ENCODE peak calls at places on chromosome 20, in nine cellular contexts. K is PC-3, L is GM23338, N is A549, R is HCT116, Z is fibroblast of lung, Y is SK-N-SH, O is GM12878, P is HepG2. F is an unnamed sample.

GRCh38 chr20:4158466-4159050 is 143.2 kb upstream of the RNF24 start:
- DNase-seq in Y (no peak), K (peak; percentile 53), N (no peak), R (no peak), O (no peak), Z (no peak), P (no peak), L (no peak), F (no peak)

GRCh38 chr20:37506166-37506725 is 14.8 kb upstream of the NNAT start:
- DNase-seq in R (no peak), K (no peak), N (no peak), L (no peak), O (no peak), Y (no peak), Z (no peak), P (no peak), F (no peak)

GRCh38 chr20:52888096-52888495 is 84.1 kb upstream of the TSHZ2 start:
- DNase-seq in L (no peak), Y (no peak), Z (no peak), R (no peak), O (no peak), P (no peak), K (no peak), N (no peak), F (peak; percentile 51)

GRCh38 chr20:43508106-43508505 is 609 bp downstream of the L3MBTL1 start:
- DNase-seq in L (peak; percentile 54), Y (peak; percentile 56), P (no peak), Z (no peak), K (peak; percentile 22), R (no peak), N (no peak), O (no peak), F (no peak)

GRCh38 chr20:22836877-22837276 is 198.2 kb upstream of the SSTR4 start:
- DNase-seq in O (no peak), R (no peak), L (no peak), Y (no peak), N (peak; percentile 51), K (peak; percentile 21), Z (no peak), P (no peak), F (peak; percentile 27)

GRCh38 chr20:61933951-61934715 is 131.5 kb downstream of the TAF4 start:
- DNase-seq in Y (no peak), N (no peak), P (no peak), L (peak; percentile 63), Z (no peak), K (no peak), R (no peak), O (no peak), F (no peak)

GRCh38 chr20:32411955-32412706 is 54.0 kb downstream of the ASXL1 start:
- DNase-seq in Z (no peak), P (no peak), L (no peak), O (peak; percentile 11), K (no peak), N (no peak), Y (no peak), R (no peak), F (no peak)

GRCh38 chr20:16415079-16415478 is 158.2 kb downstream of the KIF16B start:
- DNase-seq in Z (peak; percentile 22), K (peak; percentile 64), N (no peak), P (no peak), Y (no peak), L (no peak), R (no peak), O (no peak), F (peak; percentile 63)

GRCh38 chr20:47379433-47380150 is 23.1 kb upstream of the ZMYND8 start:
- DNase-seq in Z (peak; percentile 78), L (no peak), O (no peak), N (peak; percentile 92), R (no peak), Y (no peak), P (no peak), K (no peak), F (no peak)

GRCh38 chr20:32727663-32728062 is 15.6 kb downstream of the COMMD7 start:
- DNase-seq in K (no peak), Z (peak; percentile 76), N (no peak), P (no peak), Y (no peak), O (no peak), L (no peak), R (no peak), F (peak; percentile 54)

DNA sequence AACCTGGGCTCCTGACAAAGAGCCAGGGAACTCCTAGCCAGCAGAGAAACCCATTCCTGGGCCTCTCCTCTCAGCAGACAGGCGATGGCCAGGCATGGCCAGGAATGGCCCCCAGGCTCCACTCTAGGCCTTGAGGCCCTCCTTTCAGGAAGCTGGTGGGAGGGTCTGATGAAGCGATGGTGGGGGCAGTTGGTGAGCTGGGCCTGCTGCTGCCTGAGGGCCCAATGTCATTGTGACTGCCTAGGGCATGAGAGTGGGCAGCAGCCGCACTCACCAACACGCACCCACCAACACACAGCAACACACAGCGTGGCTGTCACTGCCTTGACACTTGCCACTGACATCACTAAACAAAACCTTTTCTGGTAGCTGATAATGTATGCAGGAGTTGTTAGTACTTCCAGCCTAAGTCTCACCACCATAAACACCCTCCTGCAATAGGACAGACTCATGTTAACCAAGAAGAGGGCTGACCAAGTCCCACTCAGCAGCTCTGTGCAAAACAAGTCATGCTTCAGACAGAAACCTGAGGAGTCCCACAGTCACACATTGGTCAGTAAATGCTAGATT is 69.3 kb downstream of the ABHD12 start:
- DNase-seq in K (no peak), Z (no peak), N (no peak), O (no peak), L (no peak), P (no peak), Y (no peak), R (no peak), F (no peak)
- H3K27ac ChIP-seq in K (no peak overlapping the region), Z (no peak overlapping the region), N (no peak overlapping the region), O (no peak overlapping the region), L (no peak overlapping the region), P (no peak overlapping the region), Y (no peak overlapping the region), R (no peak overlapping the region), F (no peak overlapping the region)

GRCh38 chr20:40686893-40687292 is 2.1 kb downstream of the MAFB start:
- DNase-seq in O (no peak), N (no peak), L (no peak), K (no peak), R (no peak), Y (no peak), P (no peak), Z (no peak), F (no peak)

GRCh38 chr20:40688129-40689099 is 622 bp downstream of the MAFB start:
- DNase-seq in O (no peak), Y (peak; percentile 50), N (peak; percentile 31), Z (peak; percentile 47), L (no peak), P (no peak), K (no peak), R (no peak), F (no peak)

GRCh38 chr20:40687384-40688128 is 1.5 kb downstream of the MAFB start:
- DNase-seq in Y (peak; percentile 67), Z (peak; percentile 34), O (no peak), P (no peak), N (no peak), R (no peak), K (no peak), L (peak; percentile 73), F (peak; percentile 47)

GRCh38 chr20:40685349-40685748 is 3.7 kb downstream of the MAFB start:
- DNase-seq in Z (no peak), P (no peak), K (no peak), L (peak; percentile 6), O (no peak), Y (no peak), N (no peak), R (no peak), F (no peak)

DNA sequence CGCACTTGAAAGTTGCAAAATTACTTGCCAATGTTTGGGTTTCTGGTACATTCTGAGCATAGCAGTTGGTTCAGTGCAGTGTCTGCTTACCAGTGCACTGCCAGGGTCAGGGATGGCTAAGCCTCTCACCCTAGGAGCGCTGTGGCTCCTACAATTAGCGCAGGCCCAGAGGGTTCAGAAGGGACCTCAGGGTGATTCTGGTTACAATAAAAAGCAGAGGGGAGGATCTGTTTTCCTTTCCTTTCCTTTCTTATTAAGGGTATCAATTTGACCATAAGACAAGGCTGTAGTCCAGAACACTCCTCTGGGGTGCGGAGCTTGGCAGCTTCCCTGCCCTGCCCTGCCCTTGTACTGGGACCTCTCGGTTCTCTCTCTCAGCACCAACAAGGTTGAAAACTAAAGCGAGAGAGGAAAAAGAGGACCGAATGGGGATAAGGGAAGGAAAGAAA is 2.6 kb downstream of the MAFB start:
- DNase-seq in O (no peak), K (no peak), P (no peak), Y (no peak), N (no peak), R (no peak), L (peak; percentile 48), Z (no peak), F (no peak)
- H3K4me2 ChIP-seq in O (no peak overlapping the region), K (no peak overlapping the region), P (no peak overlapping the region), Y (no peak overlapping the region), N (no peak overlapping the region), R (no peak overlapping the region), L (peak overlapping the region; percentile 96), Z (no peak overlapping the region), F (no peak overlapping the region)

GRCh38 chr20:48451401-48451800 is 376.4 kb downstream of the PREX1 start:
- DNase-seq in O (no peak), N (no peak), K (no peak), Z (no peak), L (peak; percentile 37), P (no peak), Y (no peak), R (no peak), F (no peak)
- TF ChIP-seq CTCF in O (no peak), N (no peak), K (peak; percentile 16), Z (no peak), L (peak; percentile 50), P (no peak), Y (no peak), R (no peak), F (no peak)

GRCh38 chr20:25031241-25031640 is 26.7 kb downstream of the ACSS1 start:
- DNase-seq in K (no peak), Y (no peak), O (no peak), N (no peak), P (no peak), L (no peak), R (no peak), Z (no peak), F (no peak)

GRCh38 chr20:25032478-25033183 is 25.3 kb downstream of the ACSS1 start:
- DNase-seq in Y (no peak), Z (no peak), R (no peak), K (no peak), L (peak; percentile 35), N (no peak), P (peak; percentile 88), O (no peak), F (peak; percentile 80)

GRCh38 chr20:25030649-25031026 is 27.3 kb downstream of the ACSS1 start:
- DNase-seq in Y (no peak), K (no peak), N (no peak), O (no peak), Z (no peak), L (no peak), R (no peak), P (no peak), F (no peak)

GRCh38 chr20:25033250-25033940 is 24.5 kb downstream of the ACSS1 start:
- DNase-seq in L (no peak), Z (no peak), R (no peak), P (no peak), Y (peak; percentile 36), N (no peak), K (no peak), O (no peak), F (no peak)

DNA sequence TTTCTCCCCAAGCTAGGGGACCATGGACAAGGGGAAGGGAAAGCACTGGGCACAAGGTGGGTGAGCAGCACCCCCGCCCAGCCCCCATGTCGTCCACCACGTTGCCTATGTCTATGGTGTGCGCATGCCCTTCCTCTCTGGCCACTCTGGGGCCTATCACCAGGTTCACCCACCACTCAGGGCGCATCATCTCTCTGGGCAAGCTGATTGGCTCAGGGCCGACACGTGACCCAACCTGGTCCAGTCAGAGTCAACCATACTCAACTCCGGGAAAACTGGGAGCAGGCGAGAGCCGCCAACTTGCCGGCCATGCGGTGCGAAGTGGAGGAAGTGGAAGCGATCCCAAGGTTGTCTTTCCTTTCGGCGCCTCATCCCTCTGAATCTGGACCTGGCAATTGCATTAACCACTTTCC is 25.9 kb downstream of the ACSS1 start:
- DNase-seq in R (no peak), O (no peak), P (no peak), Y (no peak), L (peak; percentile 14), Z (no peak), N (no peak), K (no peak), F (no peak)
- H3K27ac ChIP-seq in R (no peak overlapping the region), O (no peak overlapping the region), P (peak overlapping the region; percentile 55), Y (no peak overlapping the region), L (no peak overlapping the region), Z (no peak overlapping the region), N (no peak overlapping the region), K (no peak overlapping the region), F (no peak overlapping the region)